ENCODE peak calls at places on chromosomes 1 and 21, in six cellular contexts. One of them, this sample, is unnamed. For H3K36me3 and H3K4me1, the result is how much of the 10 kb centered on the place peaks cover.

GRCh38 chr1:85024736-85025135 is 23.6 kb downstream of the MCOLN3 start:
- DNase-seq in heart left ventricle: no peak
- DNase-seq in CD4-positive, CD25-positive, alpha-beta regulatory T cell: no peak
- DNase-seq in suprapubic skin: no peak
- DNase-seq in cardiac muscle cell: no peak
- DNase-seq in DND-41: no peak
- DNase-seq in this sample: no peak

GRCh38 chr1:8421721-8422120 is 103.8 kb downstream of the SLC45A1 start:
- DNase-seq in heart left ventricle: no peak
- DNase-seq in CD4-positive, CD25-positive, alpha-beta regulatory T cell: no peak
- DNase-seq in suprapubic skin: no peak
- DNase-seq in cardiac muscle cell: no peak
- DNase-seq in DND-41: no peak
- DNase-seq in this sample: no peak

GRCh38 chr21:17745086-17745485 is 74.1 kb downstream of the C21orf91 start:
- DNase-seq in heart left ventricle: no peak
- DNase-seq in CD4-positive, CD25-positive, alpha-beta regulatory T cell: no peak
- DNase-seq in suprapubic skin: no peak
- DNase-seq in cardiac muscle cell: no peak
- DNase-seq in DND-41: no peak
- DNase-seq in this sample: no peak

GRCh38 chr1:6310116-6310848 is 49.4 kb upstream of the GPR153 start:
- DNase-seq in heart left ventricle: no peak
- DNase-seq in CD4-positive, CD25-positive, alpha-beta regulatory T cell: no peak
- DNase-seq in suprapubic skin: no peak
- DNase-seq in cardiac muscle cell: no peak
- DNase-seq in DND-41: no peak
- DNase-seq in this sample: no peak

GRCh38 chr21:32705139-32705538 is 22.7 kb downstream of the SYNJ1 start:
- DNase-seq in heart left ventricle: no peak
- DNase-seq in CD4-positive, CD25-positive, alpha-beta regulatory T cell: no peak
- DNase-seq in suprapubic skin: no peak
- DNase-seq in cardiac muscle cell: no peak
- DNase-seq in DND-41: no peak
- DNase-seq in this sample: no peak

GRCh38 chr1:28986296-28986910 is 72.0 kb downstream of the EPB41 start:
- DNase-seq in heart left ventricle: no peak
- DNase-seq in CD4-positive, CD25-positive, alpha-beta regulatory T cell: no peak
- DNase-seq in suprapubic skin: no peak
- DNase-seq in cardiac muscle cell: no peak
- DNase-seq in DND-41: no peak
- DNase-seq in this sample: no peak

GRCh38 chr1:33818071-33818470 is 45.8 kb upstream of the HMGB4 start:
- DNase-seq in heart left ventricle: no peak
- DNase-seq in CD4-positive, CD25-positive, alpha-beta regulatory T cell: no peak
- DNase-seq in suprapubic skin: no peak
- DNase-seq in cardiac muscle cell: no peak
- DNase-seq in DND-41: no peak
- DNase-seq in this sample: no peak

GRCh38 chr1:96236156-96236739 is 485.3 kb upstream of the PTBP2 start:
- DNase-seq in heart left ventricle: no peak
- DNase-seq in CD4-positive, CD25-positive, alpha-beta regulatory T cell: peak
- DNase-seq in suprapubic skin: no peak
- DNase-seq in cardiac muscle cell: peak
- DNase-seq in DND-41: peak
- DNase-seq in this sample: no peak

GRCh38 chr1:200005160-200005559 is 22.4 kb upstream of the NR5A2 start:
- DNase-seq in heart left ventricle: no peak
- DNase-seq in CD4-positive, CD25-positive, alpha-beta regulatory T cell: no peak
- DNase-seq in suprapubic skin: no peak
- DNase-seq in cardiac muscle cell: no peak
- DNase-seq in DND-41: no peak
- DNase-seq in this sample: no peak

GRCh38 chr21:37758997-37759396 is 157.3 kb downstream of the KCNJ6 start:
- DNase-seq in heart left ventricle: peak
- DNase-seq in CD4-positive, CD25-positive, alpha-beta regulatory T cell: no peak
- DNase-seq in suprapubic skin: no peak
- DNase-seq in cardiac muscle cell: peak
- DNase-seq in DND-41: peak
- DNase-seq in this sample: no peak

GRCh38 chr1:209926045-209926444 is 12.0 kb upstream of the SYT14 start:
- DNase-seq in heart left ventricle: no peak
- DNase-seq in CD4-positive, CD25-positive, alpha-beta regulatory T cell: no peak
- DNase-seq in suprapubic skin: no peak
- DNase-seq in cardiac muscle cell: no peak
- DNase-seq in DND-41: no peak
- DNase-seq in this sample: no peak

GRCh38 chr1:46488343-46489168 is 1.1 kb upstream of the DMBX1 start:
- DNase-seq in heart left ventricle: no peak
- DNase-seq in CD4-positive, CD25-positive, alpha-beta regulatory T cell: no peak
- DNase-seq in suprapubic skin: no peak
- DNase-seq in cardiac muscle cell: no peak
- DNase-seq in DND-41: no peak
- DNase-seq in this sample: no peak

GRCh38 chr1:177800386-177801058 is 169.3 kb downstream of the SEC16B start:
- DNase-seq in heart left ventricle: no peak
- DNase-seq in CD4-positive, CD25-positive, alpha-beta regulatory T cell: no peak
- DNase-seq in suprapubic skin: no peak
- DNase-seq in cardiac muscle cell: no peak
- DNase-seq in DND-41: peak
- DNase-seq in this sample: no peak

GRCh38 chr1:202812176-202813026 is 1.6 kb downstream of the PCAT6 start:
- DNase-seq in heart left ventricle: no peak
- DNase-seq in CD4-positive, CD25-positive, alpha-beta regulatory T cell: no peak
- DNase-seq in suprapubic skin: no peak
- DNase-seq in cardiac muscle cell: no peak
- DNase-seq in DND-41: no peak
- DNase-seq in this sample: no peak

GRCh38 chr1:152756872-152757271 is 953 bp upstream of the KPRP start:
- DNase-seq in heart left ventricle: no peak
- DNase-seq in CD4-positive, CD25-positive, alpha-beta regulatory T cell: no peak
- DNase-seq in suprapubic skin: no peak
- DNase-seq in cardiac muscle cell: no peak
- DNase-seq in DND-41: no peak
- DNase-seq in this sample: no peak

GRCh38 chr1:210571356-210572334 is 242.9 kb downstream of the HHAT start:
- DNase-seq in heart left ventricle: no peak
- DNase-seq in CD4-positive, CD25-positive, alpha-beta regulatory T cell: no peak
- DNase-seq in suprapubic skin: no peak
- DNase-seq in cardiac muscle cell: no peak
- DNase-seq in DND-41: no peak
- DNase-seq in this sample: no peak

GRCh38 chr1:181506563-181507353 is 23.4 kb downstream of the CACNA1E start:
- DNase-seq in heart left ventricle: no peak
- DNase-seq in CD4-positive, CD25-positive, alpha-beta regulatory T cell: no peak
- DNase-seq in suprapubic skin: no peak
- DNase-seq in cardiac muscle cell: no peak
- DNase-seq in DND-41: no peak
- DNase-seq in this sample: no peak

GRCh38 chr1:188425687-188426086 is 1596.9 kb downstream of the PLA2G4A start:
- DNase-seq in heart left ventricle: no peak
- DNase-seq in CD4-positive, CD25-positive, alpha-beta regulatory T cell: no peak
- DNase-seq in suprapubic skin: no peak
- DNase-seq in cardiac muscle cell: no peak
- DNase-seq in DND-41: no peak
- DNase-seq in this sample: no peak

GRCh38 chr1:44025816-44026215 is 5.4 kb downstream of the SLC6A9 start:
- DNase-seq in heart left ventricle: no peak
- DNase-seq in CD4-positive, CD25-positive, alpha-beta regulatory T cell: no peak
- DNase-seq in suprapubic skin: peak
- DNase-seq in cardiac muscle cell: no peak
- DNase-seq in DND-41: no peak
- DNase-seq in this sample: no peak

GRCh38 chr1:227999056-227999930 is 7.5 kb upstream of the WNT3A start:
- DNase-seq in heart left ventricle: peak
- DNase-seq in CD4-positive, CD25-positive, alpha-beta regulatory T cell: peak
- DNase-seq in suprapubic skin: peak
- DNase-seq in cardiac muscle cell: peak
- DNase-seq in DND-41: peak
- DNase-seq in this sample: peak

GRCh38 chr1:109890115-109890953 is 20.3 kb upstream of the CSF1 start:
- DNase-seq in heart left ventricle: no peak
- DNase-seq in CD4-positive, CD25-positive, alpha-beta regulatory T cell: no peak
- DNase-seq in suprapubic skin: peak
- DNase-seq in cardiac muscle cell: no peak
- DNase-seq in DND-41: no peak
- DNase-seq in this sample: no peak

GRCh38 chr1:53396563-53397268 is 62.5 kb upstream of the DMRTB1 start:
- DNase-seq in heart left ventricle: no peak
- DNase-seq in CD4-positive, CD25-positive, alpha-beta regulatory T cell: no peak
- DNase-seq in suprapubic skin: peak
- DNase-seq in cardiac muscle cell: no peak
- DNase-seq in DND-41: no peak
- DNase-seq in this sample: no peak

GRCh38 chr21:38467911-38468310 is 30.4 kb downstream of the ERG start:
- DNase-seq in heart left ventricle: no peak
- DNase-seq in CD4-positive, CD25-positive, alpha-beta regulatory T cell: no peak
- DNase-seq in suprapubic skin: no peak
- DNase-seq in cardiac muscle cell: no peak
- DNase-seq in DND-41: no peak
- DNase-seq in this sample: no peak

GRCh38 chr1:246460411-246460810 is 46.7 kb downstream of the SMYD3 start:
- DNase-seq in heart left ventricle: no peak
- DNase-seq in CD4-positive, CD25-positive, alpha-beta regulatory T cell: no peak
- DNase-seq in suprapubic skin: no peak
- DNase-seq in cardiac muscle cell: no peak
- DNase-seq in DND-41: no peak
- DNase-seq in this sample: no peak

GRCh38 chr1:77846966-77847365 is 41.5 kb upstream of the NEXN start:
- DNase-seq in heart left ventricle: no peak
- DNase-seq in CD4-positive, CD25-positive, alpha-beta regulatory T cell: no peak
- DNase-seq in suprapubic skin: no peak
- DNase-seq in cardiac muscle cell: no peak
- DNase-seq in DND-41: no peak
- DNase-seq in this sample: no peak

GRCh38 chr1:109984190-109984455 is 442 bp upstream of the AHCYL1 start:
- DNase-seq in heart left ventricle: no peak
- DNase-seq in CD4-positive, CD25-positive, alpha-beta regulatory T cell: no peak
- DNase-seq in suprapubic skin: no peak
- DNase-seq in cardiac muscle cell: no peak
- DNase-seq in DND-41: no peak
- DNase-seq in this sample: no peak

GRCh38 chr1:181033128-181033798 is 520 bp upstream of the MR1 start:
- DNase-seq in heart left ventricle: peak
- DNase-seq in CD4-positive, CD25-positive, alpha-beta regulatory T cell: peak
- DNase-seq in suprapubic skin: no peak
- DNase-seq in cardiac muscle cell: no peak
- DNase-seq in DND-41: peak
- DNase-seq in this sample: peak

GRCh38 chr1:3599286-3599811 is 12.0 kb downstream of the MEGF6 start:
- DNase-seq in heart left ventricle: no peak
- DNase-seq in CD4-positive, CD25-positive, alpha-beta regulatory T cell: no peak
- DNase-seq in suprapubic skin: no peak
- DNase-seq in cardiac muscle cell: no peak
- DNase-seq in DND-41: no peak
- DNase-seq in this sample: no peak

GRCh38 chr1:3599816-3600215 is 11.5 kb downstream of the MEGF6 start:
- DNase-seq in heart left ventricle: no peak
- DNase-seq in CD4-positive, CD25-positive, alpha-beta regulatory T cell: no peak
- DNase-seq in suprapubic skin: no peak
- DNase-seq in cardiac muscle cell: no peak
- DNase-seq in DND-41: no peak
- DNase-seq in this sample: no peak

GRCh38 chr1:3597599-3597964 is 13.7 kb downstream of the MEGF6 start:
- DNase-seq in heart left ventricle: no peak
- DNase-seq in CD4-positive, CD25-positive, alpha-beta regulatory T cell: peak
- DNase-seq in suprapubic skin: no peak
- DNase-seq in cardiac muscle cell: no peak
- DNase-seq in DND-41: peak
- DNase-seq in this sample: peak

GRCh38 chr1:3598051-3598471 is 13.2 kb downstream of the MEGF6 start:
- DNase-seq in heart left ventricle: peak
- DNase-seq in CD4-positive, CD25-positive, alpha-beta regulatory T cell: no peak
- DNase-seq in suprapubic skin: no peak
- DNase-seq in cardiac muscle cell: peak
- DNase-seq in DND-41: no peak
- DNase-seq in this sample: no peak

GRCh38 chr1:3598522-3599285 is 12.6 kb downstream of the MEGF6 start:
- DNase-seq in heart left ventricle: no peak
- DNase-seq in CD4-positive, CD25-positive, alpha-beta regulatory T cell: no peak
- DNase-seq in suprapubic skin: no peak
- DNase-seq in cardiac muscle cell: no peak
- DNase-seq in DND-41: no peak
- DNase-seq in this sample: no peak
- H3K27ac ChIP-seq in heart left ventricle: no peak
- H3K27ac ChIP-seq in CD4-positive, CD25-positive, alpha-beta regulatory T cell: no peak
- H3K27ac ChIP-seq in suprapubic skin: no peak
- H3K27ac ChIP-seq in cardiac muscle cell: peak
- H3K27ac ChIP-seq in DND-41: no peak
- H3K27ac ChIP-seq in this sample: no peak

GRCh38 chr1:150575072-150575489 is 4.3 kb downstream of the MCL1 start:
- DNase-seq in heart left ventricle: no peak
- DNase-seq in CD4-positive, CD25-positive, alpha-beta regulatory T cell: no peak
- DNase-seq in suprapubic skin: no peak
- DNase-seq in cardiac muscle cell: no peak
- DNase-seq in DND-41: no peak
- DNase-seq in this sample: no peak
- H3K36me3 ChIP-seq in heart left ventricle: half or more
- H3K36me3 ChIP-seq in CD4-positive, CD25-positive, alpha-beta regulatory T cell: half or more
- H3K36me3 ChIP-seq in suprapubic skin: half or more
- H3K36me3 ChIP-seq in cardiac muscle cell: under half
- H3K36me3 ChIP-seq in DND-41: half or more
- H3K36me3 ChIP-seq in this sample: under half

DNA sequence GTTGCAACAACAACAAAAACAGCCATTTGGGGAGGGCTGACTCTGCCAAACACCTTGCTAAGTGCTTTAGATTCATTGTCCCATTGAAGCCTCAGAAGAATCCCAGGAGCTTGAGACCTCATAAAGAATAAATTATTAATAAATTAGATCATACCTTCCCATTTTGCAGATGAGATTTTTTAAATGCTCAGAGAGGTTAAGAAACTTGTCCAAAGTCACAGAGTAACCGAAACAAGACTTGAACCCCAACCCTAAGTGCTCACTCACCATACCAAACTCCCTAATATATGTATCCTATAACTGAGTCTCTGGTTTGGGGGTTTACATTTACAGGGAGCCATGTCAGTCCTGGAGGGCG is 3.6 kb downstream of the CRYBG2 start:
- DNase-seq in heart left ventricle: no peak
- DNase-seq in CD4-positive, CD25-positive, alpha-beta regulatory T cell: no peak
- DNase-seq in suprapubic skin: no peak
- DNase-seq in cardiac muscle cell: no peak
- DNase-seq in DND-41: no peak
- DNase-seq in this sample: no peak
- H3K4me1 ChIP-seq in heart left ventricle: under half
- H3K4me1 ChIP-seq in CD4-positive, CD25-positive, alpha-beta regulatory T cell: under half
- H3K4me1 ChIP-seq in suprapubic skin: under half
- H3K4me1 ChIP-seq in cardiac muscle cell: under half
- H3K4me1 ChIP-seq in DND-41: under half
- H3K4me1 ChIP-seq in this sample: under half

DNA sequence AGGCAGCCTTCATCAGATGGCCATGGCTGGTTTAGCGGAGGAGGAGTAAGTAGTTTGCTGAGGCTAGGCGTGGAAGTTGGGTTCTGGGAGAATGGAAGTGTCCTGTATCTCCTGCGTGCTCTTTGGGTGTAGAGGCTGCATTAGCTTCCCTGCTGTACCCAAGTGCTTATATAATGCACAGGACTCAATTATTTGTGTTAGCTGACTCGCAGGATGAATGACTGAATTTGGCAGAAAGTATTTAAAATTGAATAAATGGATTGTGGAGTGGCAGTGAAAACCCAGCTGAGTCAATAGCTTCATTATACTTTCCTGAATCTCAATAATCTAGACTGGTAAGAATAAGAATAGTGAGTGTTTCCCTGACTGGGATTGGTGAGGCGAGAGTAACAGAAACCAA is 13.8 kb downstream of the DNTTIP2 start:
- DNase-seq in heart left ventricle: no peak
- DNase-seq in CD4-positive, CD25-positive, alpha-beta regulatory T cell: no peak
- DNase-seq in suprapubic skin: no peak
- DNase-seq in cardiac muscle cell: no peak
- DNase-seq in DND-41: no peak
- DNase-seq in this sample: no peak
- H3K27ac ChIP-seq in heart left ventricle: no peak
- H3K27ac ChIP-seq in CD4-positive, CD25-positive, alpha-beta regulatory T cell: no peak
- H3K27ac ChIP-seq in suprapubic skin: no peak
- H3K27ac ChIP-seq in cardiac muscle cell: no peak
- H3K27ac ChIP-seq in DND-41: no peak
- H3K27ac ChIP-seq in this sample: no peak

This sample was measured in CD8-positive, alpha-beta T cell.